ENCODE peak calls at places on chromosome 13, in six cellular contexts. S is psoas muscle, P is uterus, H is tibial artery, L is bronchial epithelial cell, A is left ventricle myocardium inferior. T is an unnamed sample.
A peak's percentile ranks its signal among the peaks of the same experiment; 100 is the strongest.

GRCh38 chr13:46006688-46007452 is 45.7 kb downstream of the ZC3H13 start:
- DNase-seq in S (no peak), P (no peak), H (no peak), L (no peak), A (no peak), T (no peak)

GRCh38 chr13:106709509-106709908 is 141.6 kb upstream of the ARGLU1 start:
- DNase-seq in S (no peak), P (no peak), H (no peak), L (no peak), A (no peak), T (no peak)

GRCh38 chr13:50686547-50686946 is 156.9 kb downstream of the DLEU7 start:
- DNase-seq in S (no peak), P (no peak), H (no peak), L (no peak), A (no peak), T (no peak)

GRCh38 chr13:67273001-67273400 is 42.9 kb upstream of the PCDH9 start:
- DNase-seq in S (no peak), P (no peak), H (no peak), L (no peak), A (no peak), T (no peak)

GRCh38 chr13:77860621-77861020 is 58.0 kb downstream of the EDNRB start:
- DNase-seq in S (no peak), P (no peak), H (no peak), L (peak; percentile 59), A (no peak), T (no peak)

GRCh38 chr13:26971990-26972888 is 199.4 kb downstream of the USP12 start:
- DNase-seq in S (no peak), P (no peak), H (no peak), L (peak; percentile 25), A (no peak), T (no peak)

GRCh38 chr13:95275322-95276118 is 25.7 kb downstream of the ABCC4 start:
- DNase-seq in S (no peak), P (no peak), H (no peak), L (peak; percentile 47), A (no peak), T (no peak)

GRCh38 chr13:41780736-41781708 is 179.9 kb downstream of the VWA8 start:
- DNase-seq in S (no peak), P (no peak), H (no peak), L (peak; percentile 20), A (no peak), T (no peak)

GRCh38 chr13:109510036-109510435 is 276.3 kb downstream of the IRS2 start:
- DNase-seq in S (no peak), P (no peak), H (no peak), L (no peak), A (no peak), T (no peak)

GRCh38 chr13:41025518-41025917 is 6.4 kb upstream of the ELF1 start:
- DNase-seq in S (no peak), P (no peak), H (no peak), L (no peak), A (no peak), T (no peak)

GRCh38 chr13:109182777-109183465 is 553.5 kb downstream of the MYO16 start:
- DNase-seq in S (no peak), P (no peak), H (no peak), L (no peak), A (no peak), T (no peak)

GRCh38 chr13:43652751-43653150 is 134.0 kb downstream of the ENOX1 start:
- DNase-seq in S (no peak), P (no peak), H (no peak), L (no peak), A (no peak), T (no peak)
- H3K4me3 ChIP-seq in S (no peak overlapping the region), P (no peak overlapping the region), H (no peak overlapping the region), L (no peak overlapping the region), A (no peak overlapping the region), T (no peak overlapping the region)

GRCh38 chr13:97125810-97126738 is 96.1 kb upstream of the MBNL2 start:
- DNase-seq in S (peak; percentile 71), P (peak; percentile 52), H (no peak), L (peak; percentile 91), A (peak; percentile 23), T (peak; percentile 78)
- TF ChIP-seq CTCF in S (no peak), P (no peak), H (no peak), L (no peak), A (no peak), T (no peak)

DNA sequence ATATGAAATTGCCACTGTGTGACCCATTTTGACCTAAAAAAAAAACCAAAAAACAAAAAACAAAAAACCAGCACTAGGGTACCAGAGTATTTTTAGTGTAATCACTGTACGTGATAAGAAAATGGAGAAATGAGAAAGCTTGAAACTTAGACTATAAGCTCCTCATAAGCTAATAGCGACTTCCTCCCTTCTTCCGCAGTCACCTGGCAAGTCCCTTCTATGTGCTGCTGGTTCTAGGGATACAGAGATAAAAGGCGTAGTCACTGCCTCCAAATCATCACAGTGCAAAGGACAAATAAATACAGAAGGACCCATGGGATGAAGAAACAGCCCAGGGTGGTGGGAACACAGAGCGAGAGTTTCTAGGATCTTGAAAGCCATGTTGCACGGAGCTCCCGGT is 190.3 kb downstream of the TM9SF2 start:
- DNase-seq in S (no peak), P (no peak), H (no peak), L (no peak), A (no peak), T (no peak)
- H3K27me3 ChIP-seq in S (no peaks in the 10 kb centered on the region), P (no peaks in the 10 kb centered on the region), H (no peaks in the 10 kb centered on the region), L (no peaks in the 10 kb centered on the region), A (no peaks in the 10 kb centered on the region), T (no peaks in the 10 kb centered on the region)

GRCh38 chr13:48000559-48001126 is 430 bp downstream of the SUCLA2 start:
- DNase-seq in S (no peak), P (no peak), H (no peak), L (peak; percentile 32), A (no peak), T (peak; percentile 66)
- H3K4me3 ChIP-seq in S (peak overlapping the region; percentile 97), P (peak overlapping the region; percentile 89), H (peak overlapping the region; percentile 98), L (peak overlapping the region; percentile 99), A (peak overlapping the region; percentile 88), T (peak overlapping the region; percentile 99)

DNA sequence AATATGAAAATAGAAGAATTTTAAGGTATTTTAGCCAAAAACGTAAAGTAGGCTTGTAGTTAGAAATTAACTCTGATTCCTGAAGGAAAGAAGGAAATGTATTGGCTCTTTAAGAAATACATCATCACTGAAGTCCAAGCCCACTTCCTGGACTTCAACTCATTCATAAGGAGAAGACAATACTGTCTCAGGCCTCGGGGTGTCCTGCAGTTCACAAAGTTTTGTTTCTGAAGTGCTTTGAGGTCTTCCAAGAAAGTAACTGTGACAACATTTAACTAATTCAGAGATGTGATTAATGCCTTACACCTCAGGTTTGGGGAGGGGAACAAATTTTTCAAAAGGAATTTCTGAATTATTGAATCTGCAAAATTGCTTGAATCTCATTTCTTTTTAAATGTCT is 65.8 kb upstream of the STARD13 start:
- DNase-seq in S (no peak), P (no peak), H (no peak), L (peak; percentile 29), A (no peak), T (no peak)
- TF ChIP-seq CTCF in S (no peak), P (peak; percentile 22), H (no peak), L (no peak), A (peak; percentile 39), T (no peak)

DNA sequence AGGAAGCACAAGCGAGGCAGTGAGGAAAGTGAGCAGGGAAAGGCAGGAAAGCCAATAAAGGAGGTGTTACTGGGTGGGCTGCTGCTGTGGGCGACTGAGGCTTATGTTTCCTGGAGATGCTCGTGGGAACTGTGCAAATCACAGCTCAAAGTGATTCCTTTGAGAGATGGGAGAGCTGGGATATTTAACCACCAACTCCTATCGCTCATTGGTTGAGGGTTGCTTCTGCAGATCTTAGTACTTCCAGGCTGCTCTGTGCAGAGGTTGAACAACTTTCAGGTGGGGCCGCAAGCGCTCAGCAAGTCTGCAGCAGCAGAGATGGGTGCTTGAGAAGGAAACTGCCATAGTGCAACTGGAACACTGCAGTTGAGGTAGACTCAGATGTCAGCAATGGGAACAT is 8.4 kb downstream of the PCDH8 start:
- DNase-seq in S (no peak), P (no peak), H (no peak), L (no peak), A (no peak), T (no peak)
- H3K27me3 ChIP-seq in S (peaks cover 9% of the 10 kb centered on the region), P (no peaks in the 10 kb centered on the region), H (no peaks in the 10 kb centered on the region), L (peaks cover 7% of the 10 kb centered on the region), A (peaks cover 99% of the 10 kb centered on the region), T (peaks cover 37% of the 10 kb centered on the region)

GRCh38 chr13:97226013-97226412 is 3.9 kb downstream of the MBNL2 start:
- DNase-seq in S (no peak), P (no peak), H (no peak), L (no peak), A (no peak), T (no peak)
- H3K4me3 ChIP-seq in S (peak overlapping the region; percentile 83), P (peak overlapping the region; percentile 52), H (peak overlapping the region; percentile 72), L (no peak overlapping the region), A (peak overlapping the region; percentile 74), T (peak overlapping the region; percentile 61)

DNA sequence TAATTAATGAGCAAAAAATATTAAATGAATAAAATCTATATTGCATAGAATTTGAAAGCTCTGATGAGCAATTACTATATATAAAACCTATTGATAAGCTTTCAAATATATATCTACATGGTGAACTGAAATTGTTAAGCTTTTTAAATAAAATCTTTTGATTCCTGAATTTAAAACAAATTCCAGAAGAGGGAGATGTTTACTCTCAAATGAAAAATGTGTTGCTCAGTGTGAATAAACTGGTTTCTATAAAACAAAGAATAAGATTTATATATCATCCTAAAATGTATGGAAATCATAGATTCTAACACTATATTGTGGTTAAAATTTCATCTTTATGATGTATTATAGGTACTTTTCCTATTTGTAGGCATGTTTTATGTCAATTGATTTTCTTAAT is 171.5 kb upstream of the SLITRK6 start:
- DNase-seq in S (no peak), P (no peak), H (no peak), L (peak; percentile 41), A (no peak), T (no peak)
- TF ChIP-seq CTCF in S (no peak), P (no peak), H (no peak), L (no peak), A (no peak), T (no peak)